ENCODE peak calls at places on chromosomes 6 and 20, in five cellular contexts. One of them, this sample, is unnamed.

GRCh38 chr20:15045246-15045645 is 707.8 kb upstream of the FLRT3 start:
- DNase-seq in effector memory CD8-positive, alpha-beta T cell: no peak
- DNase-seq in thoracic aorta: no peak
- DNase-seq in ELF-1: no peak
- DNase-seq in skeletal muscle cell: peak
- DNase-seq in this sample: no peak

GRCh38 chr6:46331461-46331860 is 159.8 kb downstream of the RCAN2 start:
- DNase-seq in effector memory CD8-positive, alpha-beta T cell: no peak
- DNase-seq in thoracic aorta: no peak
- DNase-seq in ELF-1: no peak
- DNase-seq in skeletal muscle cell: no peak
- DNase-seq in this sample: no peak

GRCh38 chr6:65935412-65935811 is 228.4 kb upstream of the EYS start:
- DNase-seq in effector memory CD8-positive, alpha-beta T cell: no peak
- DNase-seq in thoracic aorta: no peak
- DNase-seq in ELF-1: no peak
- DNase-seq in skeletal muscle cell: no peak
- DNase-seq in this sample: no peak

GRCh38 chr20:36454664-36455427 is 86.5 kb upstream of the MYL9 start:
- DNase-seq in effector memory CD8-positive, alpha-beta T cell: no peak
- DNase-seq in thoracic aorta: no peak
- DNase-seq in ELF-1: peak
- DNase-seq in skeletal muscle cell: no peak
- DNase-seq in this sample: no peak

GRCh38 chr6:90028080-90028778 is 134.0 kb downstream of the GJA10 start:
- DNase-seq in effector memory CD8-positive, alpha-beta T cell: no peak
- DNase-seq in thoracic aorta: no peak
- DNase-seq in ELF-1: no peak
- DNase-seq in skeletal muscle cell: no peak
- DNase-seq in this sample: no peak

GRCh38 chr6:37877373-37878149 is 58.0 kb downstream of the ZFAND3 start:
- DNase-seq in effector memory CD8-positive, alpha-beta T cell: no peak
- DNase-seq in thoracic aorta: no peak
- DNase-seq in ELF-1: no peak
- DNase-seq in skeletal muscle cell: no peak
- DNase-seq in this sample: no peak

GRCh38 chr6:20379231-20379630 is 22.4 kb upstream of the E2F3 start:
- DNase-seq in effector memory CD8-positive, alpha-beta T cell: no peak
- DNase-seq in thoracic aorta: no peak
- DNase-seq in ELF-1: no peak
- DNase-seq in skeletal muscle cell: no peak
- DNase-seq in this sample: no peak

GRCh38 chr20:15236812-15237211 is 899.4 kb upstream of the FLRT3 start:
- DNase-seq in effector memory CD8-positive, alpha-beta T cell: no peak
- DNase-seq in thoracic aorta: no peak
- DNase-seq in ELF-1: peak
- DNase-seq in skeletal muscle cell: no peak
- DNase-seq in this sample: no peak

GRCh38 chr6:87066449-87067288 is 28.2 kb downstream of the CGA start:
- DNase-seq in effector memory CD8-positive, alpha-beta T cell: peak
- DNase-seq in thoracic aorta: no peak
- DNase-seq in ELF-1: peak
- DNase-seq in skeletal muscle cell: peak
- DNase-seq in this sample: no peak

GRCh38 chr20:37424062-37424851 is 78.3 kb downstream of the SRC start:
- DNase-seq in effector memory CD8-positive, alpha-beta T cell: no peak
- DNase-seq in thoracic aorta: no peak
- DNase-seq in ELF-1: no peak
- DNase-seq in skeletal muscle cell: no peak
- DNase-seq in this sample: no peak

GRCh38 chr20:21396045-21396893 is 1.1 kb downstream of the NKX2-4 start:
- DNase-seq in effector memory CD8-positive, alpha-beta T cell: no peak
- DNase-seq in thoracic aorta: no peak
- DNase-seq in ELF-1: peak
- DNase-seq in skeletal muscle cell: no peak
- DNase-seq in this sample: no peak

GRCh38 chr20:2301164-2301622 is 5.4 kb downstream of the TGM3 start:
- DNase-seq in effector memory CD8-positive, alpha-beta T cell: no peak
- DNase-seq in thoracic aorta: no peak
- DNase-seq in ELF-1: peak
- DNase-seq in skeletal muscle cell: no peak
- DNase-seq in this sample: peak

GRCh38 chr20:35341366-35342028 is 49.3 kb upstream of the FAM83C start:
- DNase-seq in effector memory CD8-positive, alpha-beta T cell: no peak
- DNase-seq in thoracic aorta: no peak
- DNase-seq in ELF-1: no peak
- DNase-seq in skeletal muscle cell: no peak
- DNase-seq in this sample: no peak

GRCh38 chr20:35283441-35284266 is 918 bp downstream of the EIF6 start:
- DNase-seq in effector memory CD8-positive, alpha-beta T cell: no peak
- DNase-seq in thoracic aorta: no peak
- DNase-seq in ELF-1: no peak
- DNase-seq in skeletal muscle cell: no peak
- DNase-seq in this sample: no peak

GRCh38 chr6:117615981-117616961 is 14.0 kb upstream of the GOPC start:
- DNase-seq in effector memory CD8-positive, alpha-beta T cell: peak
- DNase-seq in thoracic aorta: no peak
- DNase-seq in ELF-1: peak
- DNase-seq in skeletal muscle cell: peak
- DNase-seq in this sample: no peak

GRCh38 chr6:36120539-36120938 is 9.8 kb upstream of the MAPK13 start:
- DNase-seq in effector memory CD8-positive, alpha-beta T cell: peak
- DNase-seq in thoracic aorta: no peak
- DNase-seq in ELF-1: no peak
- DNase-seq in skeletal muscle cell: no peak
- DNase-seq in this sample: peak

GRCh38 chr6:111686249-111686997 is 80.7 kb upstream of the TRAF3IP2 start:
- DNase-seq in effector memory CD8-positive, alpha-beta T cell: no peak
- DNase-seq in thoracic aorta: no peak
- DNase-seq in ELF-1: peak
- DNase-seq in skeletal muscle cell: no peak
- DNase-seq in this sample: no peak

GRCh38 chr6:118469468-118469867 is 78.6 kb upstream of the PLN start:
- DNase-seq in effector memory CD8-positive, alpha-beta T cell: no peak
- DNase-seq in thoracic aorta: no peak
- DNase-seq in ELF-1: no peak
- DNase-seq in skeletal muscle cell: no peak
- DNase-seq in this sample: no peak

GRCh38 chr6:34463849-34464248 is 2.0 kb upstream of the PACSIN1 start:
- DNase-seq in effector memory CD8-positive, alpha-beta T cell: no peak
- DNase-seq in thoracic aorta: no peak
- DNase-seq in ELF-1: no peak
- DNase-seq in skeletal muscle cell: no peak
- DNase-seq in this sample: no peak

GRCh38 chr6:106027316-106027715 is 58.8 kb upstream of the PRDM1 start:
- DNase-seq in effector memory CD8-positive, alpha-beta T cell: no peak
- DNase-seq in thoracic aorta: no peak
- DNase-seq in ELF-1: peak
- DNase-seq in skeletal muscle cell: no peak
- DNase-seq in this sample: no peak

GRCh38 chr20:63577317-63577894 is 3.4 kb upstream of the HELZ2 start:
- DNase-seq in effector memory CD8-positive, alpha-beta T cell: no peak
- DNase-seq in thoracic aorta: no peak
- DNase-seq in ELF-1: no peak
- DNase-seq in skeletal muscle cell: no peak
- DNase-seq in this sample: no peak

GRCh38 chr6:108737594-108738546 is 110.4 kb upstream of the ARMC2 start:
- DNase-seq in effector memory CD8-positive, alpha-beta T cell: no peak
- DNase-seq in thoracic aorta: peak
- DNase-seq in ELF-1: no peak
- DNase-seq in skeletal muscle cell: peak
- DNase-seq in this sample: peak

This sample was measured in ascending aorta.